ENCODE peak calls at places on chromosomes 4 and X, in five cellular contexts. K is HFF-Myc, Z is breast epithelium, U is tibial artery, F is neuronal stem cell. T is an unnamed sample.

GRCh38 chrX:136759968-136760367 is 20.8 kb downstream of the ARHGEF6 start:
- DNase-seq in K (no peak), Z (no peak), U (no peak), F (no peak), T (no peak)

GRCh38 chrX:155000841-155001240 is 21.7 kb downstream of the F8 start:
- DNase-seq in K (no peak), Z (no peak), U (no peak), F (no peak), T (no peak)

GRCh38 chr4:23923840-23924239 is 34.0 kb upstream of the PPARGC1A start:
- DNase-seq in K (no peak), Z (no peak), U (no peak), F (no peak), T (no peak)

GRCh38 chrX:37854748-37855147 is 7.4 kb upstream of the DYNLT3 start:
- DNase-seq in K (no peak), Z (no peak), U (no peak), F (no peak), T (no peak)

GRCh38 chr4:56505269-56506109 is at the start of gene ARL9:
- DNase-seq in K (peak; percentile 37), Z (no peak), U (peak; percentile 69), F (peak; percentile 37), T (peak; percentile 49)

GRCh38 chr4:95377511-95377910 is 171.3 kb downstream of the UNC5C start:
- DNase-seq in K (no peak), Z (no peak), U (no peak), F (no peak), T (no peak)

GRCh38 chrX:83916525-83916924 is 55.6 kb downstream of the CYLC1 start:
- DNase-seq in K (no peak), Z (no peak), U (no peak), F (no peak), T (no peak)

GRCh38 chrX:22650691-22651090 is 349.1 kb upstream of the DDX53 start:
- DNase-seq in K (no peak), Z (no peak), U (peak; percentile 76), F (no peak), T (no peak)

GRCh38 chrX:119235872-119236598 is at the start of gene PGRMC1:
- DNase-seq in K (peak; percentile 48), Z (peak; percentile 74), U (peak; percentile 90), F (peak; percentile 73), T (peak; percentile 88)

GRCh38 chr4:130214268-130214667 is 1118.3 kb downstream of the C4orf33 start:
- DNase-seq in K (no peak), Z (no peak), U (no peak), F (no peak), T (no peak)

GRCh38 chr4:4859010-4859798 is at the start of gene MSX1:
- DNase-seq in K (no peak), Z (peak; percentile 59), U (peak; percentile 90), F (peak; percentile 89), T (peak; percentile 86)

GRCh38 chr4:111630705-111631104 is 514.5 kb upstream of the FAM241A start:
- DNase-seq in K (no peak), Z (no peak), U (no peak), F (no peak), T (no peak)

GRCh38 chr4:7547368-7548040 is 112.8 kb upstream of the PSAPL1 start:
- DNase-seq in K (peak; percentile 68), Z (peak; percentile 27), U (no peak), F (no peak), T (no peak)

GRCh38 chr4:77579406-77580076 is 26.1 kb upstream of the CXCL13 start:
- DNase-seq in K (peak; percentile 44), Z (no peak), U (no peak), F (no peak), T (no peak)

GRCh38 chr4:69523385-69524132 is 27.9 kb upstream of the UGT2B4 start:
- DNase-seq in K (no peak), Z (no peak), U (no peak), F (no peak), T (no peak)

GRCh38 chr4:154559141-154559841 is 3.5 kb upstream of the FGB start:
- DNase-seq in K (peak; percentile 54), Z (no peak), U (no peak), F (peak; percentile 48), T (no peak)

GRCh38 chr4:121129606-121130346 is 34.3 kb downstream of the TNIP3 start:
- DNase-seq in K (no peak), Z (no peak), U (no peak), F (no peak), T (no peak)

GRCh38 chrX:17397074-17397473 is 22.1 kb downstream of the NHS start:
- DNase-seq in K (no peak), Z (no peak), U (no peak), F (no peak), T (no peak)

GRCh38 chrX:3733043-3733430 is 19.6 kb upstream of the PRKX start:
- DNase-seq in K (no peak), Z (no peak), U (no peak), F (no peak), T (no peak)

GRCh38 chr4:71184195-71184781 is 154.5 kb upstream of the SLC4A4 start:
- DNase-seq in K (peak; percentile 38), Z (no peak), U (no peak), F (peak; percentile 46), T (peak; percentile 40)

GRCh38 chr4:1731180-1731579 is 9.9 kb downstream of the TACC3 start:
- DNase-seq in K (no peak), Z (no peak), U (no peak), F (no peak), T (no peak)

GRCh38 chrX:54044877-54045328 is 630 bp upstream of the PHF8 start:
- DNase-seq in K (no peak), Z (no peak), U (no peak), F (no peak), T (no peak)

GRCh38 chr4:101954975-101955678 is 164.6 kb downstream of the BANK1 start:
- DNase-seq in K (no peak), Z (no peak), U (no peak), F (no peak), T (no peak)

GRCh38 chrX:140918398-140919043 is 83.9 kb upstream of the SPANXB1 start:
- DNase-seq in K (peak; percentile 20), Z (no peak), U (no peak), F (peak; percentile 30), T (peak; percentile 13)

GRCh38 chrX:8748855-8749254 is 16.9 kb upstream of the ANOS1 start:
- DNase-seq in K (no peak), Z (no peak), U (no peak), F (no peak), T (no peak)

GRCh38 chrX:16603822-16604221 is 46.1 kb upstream of the S100G start:
- DNase-seq in K (no peak), Z (no peak), U (no peak), F (no peak), T (no peak)

GRCh38 chr4:76011700-76012387 is 4.5 kb upstream of the CXCL9 start:
- DNase-seq in K (peak; percentile 59), Z (no peak), U (no peak), F (no peak), T (no peak)

GRCh38 chr4:28879178-28879577 is 1841.0 kb upstream of the PCDH7 start:
- DNase-seq in K (no peak), Z (no peak), U (no peak), F (no peak), T (no peak)

GRCh38 chrX:48736303-48736702 is 25.2 kb upstream of the GLOD5 start:
- DNase-seq in K (no peak), Z (no peak), U (no peak), F (no peak), T (no peak)

GRCh38 chr4:8794491-8794890 is 77.1 kb downstream of the HMX1 start:
- DNase-seq in K (no peak), Z (no peak), U (no peak), F (no peak), T (no peak)

GRCh38 chr4:122606364-122607043 is 14.4 kb downstream of the IL21 start:
- DNase-seq in K (no peak), Z (no peak), U (no peak), F (no peak), T (no peak)

GRCh38 chr4:78799551-78800495 is 23.7 kb downstream of the BMP2K start:
- DNase-seq in K (no peak), Z (no peak), U (no peak), F (no peak), T (no peak)

GRCh38 chr4:16133406-16133805 is 49.6 kb upstream of the PROM1 start:
- DNase-seq in K (no peak), Z (no peak), U (no peak), F (no peak), T (no peak)
- H3K4me3 ChIP-seq in K (no peak overlapping the region), Z (no peak overlapping the region), U (no peak overlapping the region), F (no peak overlapping the region), T (no peak overlapping the region)

GRCh38 chr4:139282375-139283075 is 2.5 kb upstream of the MGARP start:
- DNase-seq in K (no peak), Z (no peak), U (no peak), F (no peak), T (no peak)

GRCh38 chr4:139278956-139279722 is 886 bp downstream of the MGARP start:
- DNase-seq in K (no peak), Z (no peak), U (no peak), F (no peak), T (no peak)

GRCh38 chr4:139278450-139278849 is 1.6 kb downstream of the MGARP start:
- DNase-seq in K (no peak), Z (no peak), U (no peak), F (no peak), T (no peak)

GRCh38 chr4:139281212-139281611 is 1.2 kb upstream of the MGARP start:
- DNase-seq in K (no peak), Z (no peak), U (no peak), F (no peak), T (no peak)

GRCh38 chr4:139279723-139280620 is at the start of gene MGARP:
- DNase-seq in K (no peak), Z (no peak), U (no peak), F (peak; percentile 54), T (peak; percentile 63)
- H3K4me3 ChIP-seq in K (peak within 1 kb of the TSS; percentile 51), Z (peak within 1 kb of the TSS; percentile 53), U (peak within 1 kb of the TSS; percentile 53), F (peak within 1 kb of the TSS; percentile 75), T (no peak within 1 kb of the TSS)

DNA sequence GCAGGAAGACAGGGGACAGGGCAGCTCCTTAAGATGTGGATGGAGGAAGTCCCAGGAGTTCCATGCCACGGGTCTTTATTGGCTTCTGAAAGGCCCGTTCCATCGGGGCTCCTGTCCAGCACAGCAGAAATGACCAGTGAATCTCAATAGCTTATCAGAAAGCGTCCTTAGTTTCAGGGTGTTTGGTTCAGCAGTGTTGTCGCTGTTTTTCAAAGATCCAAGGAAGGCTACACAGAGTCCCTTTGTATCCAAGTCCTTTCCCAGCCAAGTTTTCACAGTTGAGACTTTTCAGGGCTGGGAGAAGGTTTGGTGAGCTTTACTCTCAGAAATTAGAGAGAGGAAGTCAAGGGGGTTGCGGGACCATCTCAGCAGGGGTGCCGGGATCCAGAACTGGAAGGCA is 5.0 kb upstream of the ZCCHC4 start:
- DNase-seq in K (no peak), Z (no peak), U (no peak), F (no peak), T (no peak)
- H3K4me3 ChIP-seq in K (no peak overlapping the region), Z (peak overlapping the region; percentile 3), U (no peak overlapping the region), F (no peak overlapping the region), T (no peak overlapping the region)

DNA sequence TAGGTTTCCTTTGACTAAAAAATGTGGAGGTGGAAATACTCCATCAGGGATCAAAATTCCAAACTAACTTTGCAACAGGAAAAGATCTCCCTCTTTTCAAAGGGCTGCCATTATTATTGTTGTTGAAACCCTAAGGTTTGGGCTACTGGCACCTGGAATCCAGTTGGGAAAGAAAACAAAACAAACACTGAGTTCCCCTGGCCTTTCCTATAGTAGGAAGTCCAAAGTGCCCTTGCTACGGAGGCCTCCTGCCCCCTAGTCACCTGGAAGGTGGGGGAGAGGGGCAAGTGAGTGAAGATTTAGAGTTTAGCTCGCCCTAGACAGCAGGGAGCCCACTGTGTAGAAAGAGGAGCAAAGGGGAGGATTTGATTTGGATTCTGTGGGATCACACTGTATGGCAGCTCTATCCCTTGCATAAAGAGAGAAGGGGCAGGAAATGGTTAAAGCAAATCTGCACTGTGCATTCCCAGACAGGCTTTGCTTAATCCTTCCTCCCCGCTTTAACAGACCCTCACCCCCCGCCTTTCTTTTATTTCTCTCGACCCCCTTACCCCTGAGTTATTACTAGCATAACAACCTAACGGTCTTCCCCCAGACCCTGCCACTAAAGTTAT is 659 bp upstream of the FAT4 start:
- DNase-seq in K (no peak), Z (no peak), U (no peak), F (peak; percentile 48), T (no peak)
- H3K4me3 ChIP-seq in K (peak overlapping the region; percentile 94), Z (peak overlapping the region; percentile 81), U (peak overlapping the region; percentile 99), F (peak overlapping the region; percentile 62), T (peak overlapping the region; percentile 82)

T was measured in pancreas.